ENCODE peak calls at places on chromosomes 5 and 9, in eight cellular contexts. One of them, this sample, is unnamed.

GRCh38 chr9:607417-607816 is 234.1 kb upstream of the DMRT1 start:
- DNase-seq in astrocyte: no peak
- DNase-seq in adrenal gland: no peak
- DNase-seq in tibial nerve: no peak
- DNase-seq in epithelial cell of proximal tubule: no peak
- DNase-seq in psoas muscle: no peak
- DNase-seq in aorta: no peak
- DNase-seq in WERI-Rb-1: no peak
- DNase-seq in this sample: no peak

GRCh38 chr5:179762781-179763176 is 30.2 kb downstream of the MAML1 start:
- DNase-seq in astrocyte: peak
- DNase-seq in adrenal gland: no peak
- DNase-seq in tibial nerve: no peak
- DNase-seq in epithelial cell of proximal tubule: no peak
- DNase-seq in psoas muscle: no peak
- DNase-seq in aorta: no peak
- DNase-seq in WERI-Rb-1: no peak
- DNase-seq in this sample: no peak

GRCh38 chr5:140631831-140632365 is 1.1 kb downstream of the CD14 start:
- DNase-seq in astrocyte: no peak
- DNase-seq in adrenal gland: peak
- DNase-seq in tibial nerve: no peak
- DNase-seq in epithelial cell of proximal tubule: no peak
- DNase-seq in psoas muscle: peak
- DNase-seq in aorta: no peak
- DNase-seq in WERI-Rb-1: peak
- DNase-seq in this sample: no peak

GRCh38 chr5:174501461-174502069 is 222.8 kb upstream of the MSX2 start:
- DNase-seq in astrocyte: peak
- DNase-seq in adrenal gland: no peak
- DNase-seq in tibial nerve: no peak
- DNase-seq in epithelial cell of proximal tubule: peak
- DNase-seq in psoas muscle: no peak
- DNase-seq in aorta: no peak
- DNase-seq in WERI-Rb-1: no peak
- DNase-seq in this sample: no peak

GRCh38 chr5:56585466-56585865 is 229.9 kb upstream of the MAP3K1 start:
- DNase-seq in astrocyte: peak
- DNase-seq in adrenal gland: no peak
- DNase-seq in tibial nerve: no peak
- DNase-seq in epithelial cell of proximal tubule: no peak
- DNase-seq in psoas muscle: no peak
- DNase-seq in aorta: no peak
- DNase-seq in WERI-Rb-1: no peak
- DNase-seq in this sample: no peak

GRCh38 chr5:55308254-55308836 is 556 bp downstream of the MTREX start:
- DNase-seq in astrocyte: no peak
- DNase-seq in adrenal gland: no peak
- DNase-seq in tibial nerve: no peak
- DNase-seq in epithelial cell of proximal tubule: no peak
- DNase-seq in psoas muscle: no peak
- DNase-seq in aorta: no peak
- DNase-seq in WERI-Rb-1: peak
- DNase-seq in this sample: no peak

GRCh38 chr9:93898502-93899426 is 56.4 kb downstream of the BARX1 start:
- DNase-seq in astrocyte: no peak
- DNase-seq in adrenal gland: no peak
- DNase-seq in tibial nerve: no peak
- DNase-seq in epithelial cell of proximal tubule: no peak
- DNase-seq in psoas muscle: peak
- DNase-seq in aorta: peak
- DNase-seq in WERI-Rb-1: peak
- DNase-seq in this sample: peak

GRCh38 chr9:118483677-118484076 is 779.5 kb downstream of the TLR4 start:
- DNase-seq in astrocyte: no peak
- DNase-seq in adrenal gland: no peak
- DNase-seq in tibial nerve: no peak
- DNase-seq in epithelial cell of proximal tubule: no peak
- DNase-seq in psoas muscle: no peak
- DNase-seq in aorta: no peak
- DNase-seq in WERI-Rb-1: no peak
- DNase-seq in this sample: no peak

GRCh38 chr5:94969174-94969573 is 315.7 kb downstream of the MCTP1 start:
- DNase-seq in astrocyte: peak
- DNase-seq in adrenal gland: no peak
- DNase-seq in tibial nerve: no peak
- DNase-seq in epithelial cell of proximal tubule: no peak
- DNase-seq in psoas muscle: no peak
- DNase-seq in aorta: no peak
- DNase-seq in WERI-Rb-1: no peak
- DNase-seq in this sample: no peak

GRCh38 chr5:148831590-148832565 is 5.5 kb downstream of the ADRB2 start:
- DNase-seq in astrocyte: no peak
- DNase-seq in adrenal gland: no peak
- DNase-seq in tibial nerve: peak
- DNase-seq in epithelial cell of proximal tubule: no peak
- DNase-seq in psoas muscle: no peak
- DNase-seq in aorta: no peak
- DNase-seq in WERI-Rb-1: no peak
- DNase-seq in this sample: peak

DNA sequence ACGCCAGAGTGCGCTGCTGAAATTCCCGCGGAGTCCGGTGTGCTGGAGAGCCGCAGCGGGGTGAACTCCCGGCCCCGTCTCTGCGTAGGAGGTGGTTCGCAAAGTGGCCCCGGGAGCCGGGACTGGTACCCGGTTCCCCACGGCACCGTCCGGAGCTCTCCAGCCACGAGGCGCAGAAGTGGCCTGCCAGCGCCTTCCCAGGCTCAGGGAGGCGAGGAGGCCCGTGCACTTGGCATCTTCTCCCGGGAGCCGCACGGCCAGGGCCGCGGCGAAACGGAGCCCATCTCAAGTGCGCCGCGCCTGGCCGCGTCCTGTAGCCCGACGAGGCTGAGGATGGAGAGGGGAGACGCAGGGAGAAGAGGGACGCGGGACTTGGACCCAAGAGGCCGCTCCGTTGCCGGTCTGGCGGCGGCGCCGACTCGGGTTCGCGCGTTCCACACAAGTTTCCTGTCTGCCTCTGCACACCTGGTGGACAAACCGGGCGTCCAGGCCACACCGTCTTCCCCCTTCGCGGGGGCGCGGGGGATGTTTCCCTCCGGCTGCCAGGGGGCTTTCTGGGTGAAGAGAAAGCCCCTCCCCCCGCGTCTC is 1.0 kb upstream of the IRX1 start:
- DNase-seq in astrocyte: peak
- DNase-seq in adrenal gland: no peak
- DNase-seq in tibial nerve: no peak
- DNase-seq in epithelial cell of proximal tubule: no peak
- DNase-seq in psoas muscle: no peak
- DNase-seq in aorta: no peak
- DNase-seq in WERI-Rb-1: peak
- DNase-seq in this sample: no peak
- H3K4me3 ChIP-seq in astrocyte: peak
- H3K4me3 ChIP-seq in adrenal gland: no peak
- H3K4me3 ChIP-seq in tibial nerve: peak
- H3K4me3 ChIP-seq in epithelial cell of proximal tubule: peak
- H3K4me3 ChIP-seq in psoas muscle: peak
- H3K4me3 ChIP-seq in aorta: no peak
- H3K4me3 ChIP-seq in WERI-Rb-1: no peak
- H3K4me3 ChIP-seq in this sample: peak

GRCh38 chr9:135073741-135074305 is 13.6 kb upstream of the OLFM1 start:
- DNase-seq in astrocyte: no peak
- DNase-seq in adrenal gland: peak
- DNase-seq in tibial nerve: no peak
- DNase-seq in epithelial cell of proximal tubule: no peak
- DNase-seq in psoas muscle: no peak
- DNase-seq in aorta: peak
- DNase-seq in WERI-Rb-1: no peak
- DNase-seq in this sample: peak

GRCh38 chr9:135076143-135076875 is 11.2 kb upstream of the OLFM1 start:
- DNase-seq in astrocyte: no peak
- DNase-seq in adrenal gland: peak
- DNase-seq in tibial nerve: no peak
- DNase-seq in epithelial cell of proximal tubule: no peak
- DNase-seq in psoas muscle: no peak
- DNase-seq in aorta: no peak
- DNase-seq in WERI-Rb-1: no peak
- DNase-seq in this sample: no peak

GRCh38 chr9:135074354-135075233 is 12.9 kb upstream of the OLFM1 start:
- DNase-seq in astrocyte: no peak
- DNase-seq in adrenal gland: peak
- DNase-seq in tibial nerve: no peak
- DNase-seq in epithelial cell of proximal tubule: no peak
- DNase-seq in psoas muscle: no peak
- DNase-seq in aorta: no peak
- DNase-seq in WERI-Rb-1: no peak
- DNase-seq in this sample: peak

GRCh38 chr9:135076876-135077430 is 10.5 kb upstream of the OLFM1 start:
- DNase-seq in astrocyte: no peak
- DNase-seq in adrenal gland: peak
- DNase-seq in tibial nerve: no peak
- DNase-seq in epithelial cell of proximal tubule: no peak
- DNase-seq in psoas muscle: no peak
- DNase-seq in aorta: no peak
- DNase-seq in WERI-Rb-1: no peak
- DNase-seq in this sample: no peak

GRCh38 chr9:135075234-135076142 is 12.0 kb upstream of the OLFM1 start:
- DNase-seq in astrocyte: no peak
- DNase-seq in adrenal gland: peak
- DNase-seq in tibial nerve: peak
- DNase-seq in epithelial cell of proximal tubule: no peak
- DNase-seq in psoas muscle: peak
- DNase-seq in aorta: peak
- DNase-seq in WERI-Rb-1: peak
- DNase-seq in this sample: peak
- H3K4me3 ChIP-seq in astrocyte: no peak
- H3K4me3 ChIP-seq in adrenal gland: peak
- H3K4me3 ChIP-seq in tibial nerve: peak
- H3K4me3 ChIP-seq in epithelial cell of proximal tubule: no peak
- H3K4me3 ChIP-seq in psoas muscle: peak
- H3K4me3 ChIP-seq in aorta: no peak
- H3K4me3 ChIP-seq in WERI-Rb-1: peak
- H3K4me3 ChIP-seq in this sample: peak

GRCh38 chr9:35095175-35095574 is 1.2 kb downstream of the PIGO start:
- DNase-seq in astrocyte: no peak
- DNase-seq in adrenal gland: no peak
- DNase-seq in tibial nerve: no peak
- DNase-seq in epithelial cell of proximal tubule: no peak
- DNase-seq in psoas muscle: no peak
- DNase-seq in aorta: no peak
- DNase-seq in WERI-Rb-1: no peak
- DNase-seq in this sample: no peak
- H3K4me3 ChIP-seq in astrocyte: peak
- H3K4me3 ChIP-seq in adrenal gland: no peak
- H3K4me3 ChIP-seq in tibial nerve: peak
- H3K4me3 ChIP-seq in epithelial cell of proximal tubule: peak
- H3K4me3 ChIP-seq in psoas muscle: no peak
- H3K4me3 ChIP-seq in aorta: no peak
- H3K4me3 ChIP-seq in WERI-Rb-1: no peak
- H3K4me3 ChIP-seq in this sample: no peak

GRCh38 chr5:123503299-123503698 is 8.7 kb upstream of the CSNK1G3 start:
- DNase-seq in astrocyte: no peak
- DNase-seq in adrenal gland: no peak
- DNase-seq in tibial nerve: no peak
- DNase-seq in epithelial cell of proximal tubule: no peak
- DNase-seq in psoas muscle: no peak
- DNase-seq in aorta: no peak
- DNase-seq in WERI-Rb-1: no peak
- DNase-seq in this sample: no peak

GRCh38 chr5:123508441-123508840 is 3.5 kb upstream of the CSNK1G3 start:
- DNase-seq in astrocyte: no peak
- DNase-seq in adrenal gland: no peak
- DNase-seq in tibial nerve: no peak
- DNase-seq in epithelial cell of proximal tubule: no peak
- DNase-seq in psoas muscle: no peak
- DNase-seq in aorta: no peak
- DNase-seq in WERI-Rb-1: no peak
- DNase-seq in this sample: no peak

GRCh38 chr5:123500476-123500875 is 11.5 kb upstream of the CSNK1G3 start:
- DNase-seq in astrocyte: no peak
- DNase-seq in adrenal gland: no peak
- DNase-seq in tibial nerve: no peak
- DNase-seq in epithelial cell of proximal tubule: no peak
- DNase-seq in psoas muscle: no peak
- DNase-seq in aorta: no peak
- DNase-seq in WERI-Rb-1: no peak
- DNase-seq in this sample: no peak

GRCh38 chr5:123502120-123502519 is 9.9 kb upstream of the CSNK1G3 start:
- DNase-seq in astrocyte: no peak
- DNase-seq in adrenal gland: no peak
- DNase-seq in tibial nerve: no peak
- DNase-seq in epithelial cell of proximal tubule: no peak
- DNase-seq in psoas muscle: no peak
- DNase-seq in aorta: no peak
- DNase-seq in WERI-Rb-1: no peak
- DNase-seq in this sample: no peak

GRCh38 chr5:123505633-123506032 is 6.3 kb upstream of the CSNK1G3 start:
- DNase-seq in astrocyte: no peak
- DNase-seq in adrenal gland: no peak
- DNase-seq in tibial nerve: no peak
- DNase-seq in epithelial cell of proximal tubule: no peak
- DNase-seq in psoas muscle: no peak
- DNase-seq in aorta: no peak
- DNase-seq in WERI-Rb-1: no peak
- DNase-seq in this sample: no peak
- H3K4me3 ChIP-seq in astrocyte: no peak
- H3K4me3 ChIP-seq in adrenal gland: no peak
- H3K4me3 ChIP-seq in tibial nerve: no peak
- H3K4me3 ChIP-seq in epithelial cell of proximal tubule: no peak
- H3K4me3 ChIP-seq in psoas muscle: no peak
- H3K4me3 ChIP-seq in aorta: no peak
- H3K4me3 ChIP-seq in WERI-Rb-1: no peak
- H3K4me3 ChIP-seq in this sample: no peak

DNA sequence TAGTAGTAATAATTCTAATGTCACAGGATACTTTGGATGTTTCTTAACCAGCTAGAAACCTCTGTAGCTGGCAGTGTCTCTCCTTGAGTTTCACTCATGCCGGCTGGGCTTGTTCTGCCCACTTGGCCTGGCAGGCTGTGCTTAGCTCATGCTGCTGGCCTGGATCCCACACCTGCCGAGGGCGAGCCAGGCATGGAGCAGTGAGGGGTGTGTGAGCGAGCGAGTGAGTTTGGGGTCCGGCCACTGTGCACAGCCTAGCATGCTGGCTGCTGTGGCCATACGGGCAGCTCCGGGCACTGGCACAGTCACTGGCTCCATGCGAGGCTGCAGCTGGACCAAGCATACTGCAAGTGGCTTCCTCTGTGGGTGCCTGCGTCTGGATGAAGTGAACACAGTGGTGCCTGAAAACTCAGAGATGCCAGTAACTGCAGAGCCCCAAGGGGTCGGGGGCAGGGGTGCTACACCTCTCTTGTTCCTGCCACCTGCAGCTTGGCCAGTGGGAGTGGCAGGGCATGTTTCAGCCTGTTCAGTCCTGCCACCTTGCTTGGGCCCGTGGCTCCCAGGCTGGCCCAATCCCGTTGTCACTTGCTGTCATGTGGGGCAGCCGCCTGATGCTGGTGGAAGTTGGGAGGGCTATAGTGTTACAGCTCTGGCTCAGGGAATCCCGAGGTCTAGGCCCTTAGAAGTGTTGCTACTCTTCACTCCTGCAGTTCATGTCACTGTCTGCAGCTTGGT is 9.9 kb downstream of the FSD1L start:
- DNase-seq in astrocyte: no peak
- DNase-seq in adrenal gland: peak
- DNase-seq in tibial nerve: no peak
- DNase-seq in epithelial cell of proximal tubule: no peak
- DNase-seq in psoas muscle: peak
- DNase-seq in aorta: no peak
- DNase-seq in WERI-Rb-1: no peak
- DNase-seq in this sample: no peak
- H3K4me3 ChIP-seq in astrocyte: no peak
- H3K4me3 ChIP-seq in adrenal gland: no peak
- H3K4me3 ChIP-seq in tibial nerve: no peak
- H3K4me3 ChIP-seq in epithelial cell of proximal tubule: no peak
- H3K4me3 ChIP-seq in psoas muscle: peak
- H3K4me3 ChIP-seq in aorta: no peak
- H3K4me3 ChIP-seq in WERI-Rb-1: no peak
- H3K4me3 ChIP-seq in this sample: no peak